ENCODE peak calls at places on chromosome 16, in nine cellular contexts. W, R, H, M, L, J, V, A and Q are unnamed samples.
A peak's percentile ranks its signal among the peaks of the same experiment; 100 is the strongest.

GRCh38 chr16:27228621-27229501 is 25.5 kb downstream of the KDM8 start:
- DNase-seq in W (no peak), R (no peak), H (no peak), M (no peak), L (peak; percentile 48), J (no peak), V (peak; percentile 72), A (no peak), Q (peak; percentile 47)

GRCh38 chr16:75341934-75342811 is 90.7 kb upstream of the BCAR1 start:
- DNase-seq in W (no peak), R (no peak), H (peak; percentile 74), M (no peak), L (peak; percentile 73), J (no peak), V (no peak), A (no peak), Q (no peak)

GRCh38 chr16:67190448-67191399 is 788 bp upstream of the EXOC3L1 start:
- DNase-seq in W (no peak), R (no peak), H (peak; percentile 45), M (no peak), L (no peak), J (no peak), V (no peak), A (no peak), Q (no peak)

GRCh38 chr16:80899804-80900592 is 95.6 kb upstream of the CDYL2 start:
- DNase-seq in W (no peak), R (peak; percentile 59), H (peak; percentile 40), M (peak; percentile 70), L (peak; percentile 94), J (no peak), V (no peak), A (peak; percentile 89), Q (no peak)

GRCh38 chr16:46830417-46830901 is 521 bp downstream of the C16orf87 start:
- DNase-seq in W (peak; percentile 20), R (no peak), H (no peak), M (peak; percentile 31), L (no peak), J (peak; percentile 50), V (no peak), A (peak; percentile 60), Q (no peak)

GRCh38 chr16:80084614-80085013 is 456.2 kb upstream of the DYNLRB2 start:
- DNase-seq in W (no peak), R (peak; percentile 47), H (peak; percentile 38), M (peak; percentile 44), L (no peak), J (peak; percentile 89), V (no peak), A (peak; percentile 64), Q (no peak)

GRCh38 chr16:76201385-76201784 is 75.8 kb upstream of the CNTNAP4 start:
- DNase-seq in W (no peak), R (no peak), H (no peak), M (no peak), L (no peak), J (no peak), V (no peak), A (no peak), Q (no peak)

GRCh38 chr16:81357711-81358270 is 43.0 kb downstream of the GAN start:
- DNase-seq in W (no peak), R (no peak), H (no peak), M (no peak), L (no peak), J (no peak), V (no peak), A (no peak), Q (no peak)

GRCh38 chr16:4924593-4925378 is 12.2 kb downstream of the PPL start:
- DNase-seq in W (no peak), R (no peak), H (no peak), M (no peak), L (no peak), J (peak; percentile 83), V (no peak), A (peak; percentile 93), Q (no peak)

GRCh38 chr16:24975428-24975889 is 39.7 kb downstream of the ARHGAP17 start:
- DNase-seq in W (no peak), R (no peak), H (peak; percentile 52), M (no peak), L (no peak), J (no peak), V (peak; percentile 43), A (peak; percentile 70), Q (peak; percentile 54)

GRCh38 chr16:81367821-81368220 is 53.1 kb downstream of the GAN start:
- DNase-seq in W (no peak), R (no peak), H (no peak), M (no peak), L (no peak), J (no peak), V (no peak), A (no peak), Q (no peak)

GRCh38 chr16:17784073-17784472 is 313.3 kb upstream of the XYLT1 start:
- DNase-seq in W (no peak), R (no peak), H (peak; percentile 18), M (no peak), L (no peak), J (peak; percentile 70), V (no peak), A (no peak), Q (no peak)

GRCh38 chr16:51538707-51539604 is 387.9 kb upstream of the SALL1 start:
- DNase-seq in W (no peak), R (no peak), H (peak; percentile 90), M (no peak), L (peak; percentile 94), J (peak; percentile 96), V (no peak), A (no peak), Q (no peak)

GRCh38 chr16:30049871-30050270 is 15.7 kb upstream of the ALDOA start:
- DNase-seq in W (no peak), R (no peak), H (no peak), M (peak; percentile 36), L (no peak), J (no peak), V (no peak), A (no peak), Q (no peak)

GRCh38 chr16:69179255-69180010 is 7.5 kb upstream of the SNTB2 start:
- DNase-seq in W (no peak), R (peak; percentile 85), H (peak; percentile 88), M (no peak), L (peak; percentile 83), J (no peak), V (no peak), A (peak; percentile 54), Q (no peak)

GRCh38 chr16:84825896-84826557 is 6.2 kb downstream of the CRISPLD2 start:
- DNase-seq in W (no peak), R (no peak), H (peak; percentile 81), M (no peak), L (no peak), J (no peak), V (no peak), A (no peak), Q (no peak)

GRCh38 chr16:73405851-73406250 is 357.9 kb upstream of the ZFHX3 start:
- DNase-seq in W (no peak), R (no peak), H (peak; percentile 70), M (no peak), L (no peak), J (no peak), V (no peak), A (no peak), Q (no peak)

GRCh38 chr16:27311449-27311831 is 2.3 kb upstream of the IL4R start:
- DNase-seq in W (no peak), R (no peak), H (no peak), M (no peak), L (no peak), J (no peak), V (no peak), A (peak; percentile 41), Q (no peak)

GRCh38 chr16:88064011-88064888 is 113.0 kb downstream of the BANP start:
- DNase-seq in W (no peak), R (no peak), H (peak; percentile 12), M (no peak), L (no peak), J (no peak), V (no peak), A (no peak), Q (no peak)

GRCh38 chr16:27366687-27367462 is 35.1 kb upstream of the IL21R start:
- DNase-seq in W (no peak), R (no peak), H (no peak), M (no peak), L (no peak), J (no peak), V (peak; percentile 64), A (no peak), Q (peak; percentile 45)

GRCh38 chr16:58493756-58494431 is 6.0 kb upstream of the NDRG4 start:
- DNase-seq in W (no peak), R (no peak), H (no peak), M (no peak), L (no peak), J (no peak), V (no peak), A (no peak), Q (no peak)

GRCh38 chr16:54240180-54241125 is 46.1 kb downstream of the IRX3 start:
- DNase-seq in W (no peak), R (no peak), H (no peak), M (no peak), L (no peak), J (no peak), V (no peak), A (no peak), Q (no peak)

GRCh38 chr16:69166221-69166833 is 20.6 kb upstream of the SNTB2 start:
- DNase-seq in W (no peak), R (no peak), H (peak; percentile 69), M (peak; percentile 54), L (no peak), J (no peak), V (no peak), A (no peak), Q (peak; percentile 38)

GRCh38 chr16:12811441-12812198 is 7.9 kb upstream of the CPPED1 start:
- DNase-seq in W (no peak), R (no peak), H (no peak), M (peak; percentile 8), L (no peak), J (no peak), V (no peak), A (no peak), Q (no peak)

GRCh38 chr16:89314357-89314756 is 96.9 kb downstream of the ZNF778 start:
- DNase-seq in W (peak; percentile 32), R (no peak), H (no peak), M (no peak), L (no peak), J (no peak), V (no peak), A (no peak), Q (no peak)

GRCh38 chr16:86319871-86320270 is 190.5 kb upstream of the FOXF1 start:
- DNase-seq in W (no peak), R (no peak), H (no peak), M (no peak), L (no peak), J (no peak), V (no peak), A (no peak), Q (no peak)

GRCh38 chr16:70600730-70601129 is 45.6 kb upstream of the IL34 start:
- DNase-seq in W (no peak), R (no peak), H (no peak), M (no peak), L (no peak), J (no peak), V (no peak), A (no peak), Q (no peak)

GRCh38 chr16:15682105-15682570 is 32.1 kb downstream of the NDE1 start:
- DNase-seq in W (no peak), R (peak; percentile 20), H (peak; percentile 76), M (peak; percentile 51), L (no peak), J (peak; percentile 81), V (peak; percentile 6), A (no peak), Q (no peak)

GRCh38 chr16:68744744-68745280 is 7.7 kb downstream of the CDH1 start:
- DNase-seq in W (no peak), R (no peak), H (no peak), M (no peak), L (no peak), J (peak; percentile 94), V (no peak), A (peak; percentile 76), Q (no peak)